ENCODE peak calls at places on chromosomes 2 and 18, in six cellular contexts. One of them, this sample, is unnamed.

GRCh38 chr18:13302611-13303267 is 84.2 kb downstream of the LDLRAD4 start:
- DNase-seq in dermis blood vessel endothelial cell: peak; percentile 2
- DNase-seq in MM.1S: no peak
- DNase-seq in activated CD4-positive, CD25-positive, alpha-beta regulatory T cell treated with anti-CD3 and anti-CD28 coated beads, Interleukin-2, amount 50 U/mL, for 72 hours: no peak
- DNase-seq in hepatic stellate cell: no peak
- DNase-seq in NB4: peak; percentile 5
- DNase-seq in this sample: peak; percentile 26

GRCh38 chr18:48412339-48412929 is 3.3 kb upstream of the ZBTB7C start:
- DNase-seq in activated CD4-positive, CD25-positive, alpha-beta regulatory T cell treated with anti-CD3 and anti-CD28 coated beads, Interleukin-2, amount 50 U/mL, for 72 hours: no peak
- DNase-seq in MM.1S: peak; percentile 67
- DNase-seq in NB4: peak; percentile 48
- DNase-seq in dermis blood vessel endothelial cell: peak; percentile 48
- DNase-seq in hepatic stellate cell: no peak
- DNase-seq in this sample: peak; percentile 48

GRCh38 chr2:236549165-236549564 is 20.5 kb upstream of the ACKR3 start:
- DNase-seq in NB4: no peak
- DNase-seq in hepatic stellate cell: no peak
- DNase-seq in MM.1S: no peak
- DNase-seq in dermis blood vessel endothelial cell: no peak
- DNase-seq in activated CD4-positive, CD25-positive, alpha-beta regulatory T cell treated with anti-CD3 and anti-CD28 coated beads, Interleukin-2, amount 50 U/mL, for 72 hours: no peak
- DNase-seq in this sample: no peak

GRCh38 chr2:3637692-3638455 is 20.1 kb upstream of the ALLC start:
- DNase-seq in NB4: no peak
- DNase-seq in MM.1S: no peak
- DNase-seq in hepatic stellate cell: no peak
- DNase-seq in dermis blood vessel endothelial cell: no peak
- DNase-seq in activated CD4-positive, CD25-positive, alpha-beta regulatory T cell treated with anti-CD3 and anti-CD28 coated beads, Interleukin-2, amount 50 U/mL, for 72 hours: peak; percentile 23
- DNase-seq in this sample: no peak

GRCh38 chr2:168457177-168457905 is 1.3 kb downstream of the CERS6 start:
- DNase-seq in dermis blood vessel endothelial cell: peak; percentile 17
- DNase-seq in hepatic stellate cell: no peak
- DNase-seq in NB4: peak; percentile 63
- DNase-seq in activated CD4-positive, CD25-positive, alpha-beta regulatory T cell treated with anti-CD3 and anti-CD28 coated beads, Interleukin-2, amount 50 U/mL, for 72 hours: no peak
- DNase-seq in MM.1S: peak; percentile 52
- DNase-seq in this sample: peak; percentile 57

GRCh38 chr18:37160038-37160745 is 331.3 kb downstream of the KIAA1328 start:
- DNase-seq in activated CD4-positive, CD25-positive, alpha-beta regulatory T cell treated with anti-CD3 and anti-CD28 coated beads, Interleukin-2, amount 50 U/mL, for 72 hours: no peak
- DNase-seq in hepatic stellate cell: no peak
- DNase-seq in MM.1S: no peak
- DNase-seq in NB4: no peak
- DNase-seq in dermis blood vessel endothelial cell: no peak
- DNase-seq in this sample: no peak

GRCh38 chr2:233147829-233148167 is 87.7 kb downstream of the INPP5D start:
- DNase-seq in activated CD4-positive, CD25-positive, alpha-beta regulatory T cell treated with anti-CD3 and anti-CD28 coated beads, Interleukin-2, amount 50 U/mL, for 72 hours: no peak
- DNase-seq in MM.1S: no peak
- DNase-seq in hepatic stellate cell: no peak
- DNase-seq in NB4: no peak
- DNase-seq in dermis blood vessel endothelial cell: no peak
- DNase-seq in this sample: no peak

GRCh38 chr2:10075571-10076209 is 4.5 kb downstream of the CYS1 start:
- DNase-seq in activated CD4-positive, CD25-positive, alpha-beta regulatory T cell treated with anti-CD3 and anti-CD28 coated beads, Interleukin-2, amount 50 U/mL, for 72 hours: no peak
- DNase-seq in hepatic stellate cell: no peak
- DNase-seq in dermis blood vessel endothelial cell: no peak
- DNase-seq in NB4: no peak
- DNase-seq in MM.1S: no peak
- DNase-seq in this sample: no peak

GRCh38 chr2:32553829-32554432 is 73.9 kb upstream of the TTC27 start:
- DNase-seq in hepatic stellate cell: peak; percentile 30
- DNase-seq in dermis blood vessel endothelial cell: peak; percentile 74
- DNase-seq in activated CD4-positive, CD25-positive, alpha-beta regulatory T cell treated with anti-CD3 and anti-CD28 coated beads, Interleukin-2, amount 50 U/mL, for 72 hours: no peak
- DNase-seq in NB4: peak; percentile 73
- DNase-seq in MM.1S: peak; percentile 58
- DNase-seq in this sample: peak; percentile 83

GRCh38 chr2:181178823-181179412 is 198.5 kb downstream of the UBE2E3 start:
- DNase-seq in NB4: peak; percentile 59
- DNase-seq in hepatic stellate cell: no peak
- DNase-seq in dermis blood vessel endothelial cell: peak; percentile 16
- DNase-seq in MM.1S: no peak
- DNase-seq in activated CD4-positive, CD25-positive, alpha-beta regulatory T cell treated with anti-CD3 and anti-CD28 coated beads, Interleukin-2, amount 50 U/mL, for 72 hours: peak; percentile 38
- DNase-seq in this sample: peak; percentile 41